ENCODE peak calls at places on chromosomes 13 and 19, in six cellular contexts. R, Q, J, O, Y and W are unnamed samples.
A peak's percentile ranks its signal among the peaks of the same experiment; 100 is the strongest.

GRCh38 chr13:28394422-28394821 is 100.5 kb downstream of the FLT1 start:
- DNase-seq in R (no peak), Q (no peak), J (no peak), O (no peak), Y (no peak), W (no peak)

GRCh38 chr19:39083983-39084731 is at the start of gene ACP7:
- DNase-seq in R (no peak), Q (no peak), J (no peak), O (no peak), Y (no peak), W (no peak)

GRCh38 chr19:1882089-1882785 is 3.1 kb downstream of the ABHD17A start:
- DNase-seq in R (no peak), Q (peak; percentile 51), J (no peak), O (peak; percentile 34), Y (no peak), W (no peak)

GRCh38 chr13:52085416-52085815 is 43.5 kb downstream of the NEK5 start:
- DNase-seq in R (no peak), Q (no peak), J (no peak), O (no peak), Y (no peak), W (no peak)

GRCh38 chr19:3184847-3185481 is 766 bp upstream of the NCLN start:
- DNase-seq in R (no peak), Q (peak; percentile 73), J (peak; percentile 63), O (peak; percentile 80), Y (peak; percentile 89), W (peak; percentile 90)

GRCh38 chr13:114339779-114340534 is 25.7 kb downstream of the CHAMP1 start:
- DNase-seq in R (no peak), Q (peak; percentile 59), J (no peak), O (no peak), Y (no peak), W (peak; percentile 59)

GRCh38 chr19:58352760-58353671 is at the start of gene A1BG:
- DNase-seq in R (no peak), Q (no peak), J (no peak), O (no peak), Y (no peak), W (no peak)

GRCh38 chr13:103066079-103066880 is at the start of gene SLC10A2:
- DNase-seq in R (no peak), Q (peak; percentile 7), J (no peak), O (no peak), Y (no peak), W (no peak)

GRCh38 chr19:55441692-55442321 is 1.3 kb downstream of the SHISA7 start:
- DNase-seq in R (no peak), Q (no peak), J (no peak), O (no peak), Y (no peak), W (peak; percentile 76)

GRCh38 chr19:795691-796581 is 1.3 kb upstream of the PTBP1 start:
- DNase-seq in R (no peak), Q (no peak), J (no peak), O (peak; percentile 70), Y (peak; percentile 89), W (no peak)

GRCh38 chr19:47232422-47233211 is 1.6 kb upstream of the BBC3 start:
- DNase-seq in R (no peak), Q (peak; percentile 46), J (no peak), O (no peak), Y (no peak), W (peak; percentile 81)

GRCh38 chr13:80979035-80979641 is 638.2 kb upstream of the SPRY2 start:
- DNase-seq in R (no peak), Q (peak; percentile 26), J (no peak), O (no peak), Y (no peak), W (peak; percentile 68)

GRCh38 chr13:24612726-24613125 is 67.5 kb upstream of the ATP12A start:
- DNase-seq in R (no peak), Q (no peak), J (no peak), O (no peak), Y (no peak), W (no peak)

GRCh38 chr13:38662362-38662761 is 24.5 kb upstream of the FREM2 start:
- DNase-seq in R (no peak), Q (no peak), J (no peak), O (no peak), Y (no peak), W (no peak)

GRCh38 chr13:97228850-97229521 is 6.9 kb downstream of the MBNL2 start:
- DNase-seq in R (no peak), Q (no peak), J (no peak), O (no peak), Y (no peak), W (no peak)

GRCh38 chr19:17103177-17103576 is 27.6 kb downstream of the MYO9B start:
- DNase-seq in R (no peak), Q (peak; percentile 36), J (no peak), O (no peak), Y (no peak), W (peak; percentile 42)

GRCh38 chr13:110559986-110560385 is 1.5 kb downstream of the RAB20 start:
- DNase-seq in R (no peak), Q (no peak), J (no peak), O (no peak), Y (no peak), W (no peak)

GRCh38 chr13:35903075-35903474 is 228.1 kb downstream of the DCLK1 start:
- DNase-seq in R (no peak), Q (no peak), J (no peak), O (no peak), Y (no peak), W (no peak)
- TF ChIP-seq POLR2A in R (no peak), Q (no peak), J (no peak), O (no peak), Y (no peak), W (no peak)

GRCh38 chr19:8835877-8836276 is 3.7 kb downstream of the MBD3L1 start:
- DNase-seq in R (no peak), Q (no peak), J (no peak), O (no peak), Y (no peak), W (no peak)

GRCh38 chr19:8835446-8835845 is 3.3 kb downstream of the MBD3L1 start:
- DNase-seq in R (no peak), Q (no peak), J (no peak), O (no peak), Y (no peak), W (no peak)

GRCh38 chr19:8831832-8832131 is 322 bp downstream of the ZNF558 start:
- DNase-seq in R (peak; percentile 26), Q (no peak), J (peak; percentile 4), O (no peak), Y (no peak), W (no peak)

GRCh38 chr19:8831373-8831772 is 731 bp downstream of the ZNF558 start:
- DNase-seq in R (no peak), Q (no peak), J (no peak), O (no peak), Y (no peak), W (peak; percentile 37)

DNA sequence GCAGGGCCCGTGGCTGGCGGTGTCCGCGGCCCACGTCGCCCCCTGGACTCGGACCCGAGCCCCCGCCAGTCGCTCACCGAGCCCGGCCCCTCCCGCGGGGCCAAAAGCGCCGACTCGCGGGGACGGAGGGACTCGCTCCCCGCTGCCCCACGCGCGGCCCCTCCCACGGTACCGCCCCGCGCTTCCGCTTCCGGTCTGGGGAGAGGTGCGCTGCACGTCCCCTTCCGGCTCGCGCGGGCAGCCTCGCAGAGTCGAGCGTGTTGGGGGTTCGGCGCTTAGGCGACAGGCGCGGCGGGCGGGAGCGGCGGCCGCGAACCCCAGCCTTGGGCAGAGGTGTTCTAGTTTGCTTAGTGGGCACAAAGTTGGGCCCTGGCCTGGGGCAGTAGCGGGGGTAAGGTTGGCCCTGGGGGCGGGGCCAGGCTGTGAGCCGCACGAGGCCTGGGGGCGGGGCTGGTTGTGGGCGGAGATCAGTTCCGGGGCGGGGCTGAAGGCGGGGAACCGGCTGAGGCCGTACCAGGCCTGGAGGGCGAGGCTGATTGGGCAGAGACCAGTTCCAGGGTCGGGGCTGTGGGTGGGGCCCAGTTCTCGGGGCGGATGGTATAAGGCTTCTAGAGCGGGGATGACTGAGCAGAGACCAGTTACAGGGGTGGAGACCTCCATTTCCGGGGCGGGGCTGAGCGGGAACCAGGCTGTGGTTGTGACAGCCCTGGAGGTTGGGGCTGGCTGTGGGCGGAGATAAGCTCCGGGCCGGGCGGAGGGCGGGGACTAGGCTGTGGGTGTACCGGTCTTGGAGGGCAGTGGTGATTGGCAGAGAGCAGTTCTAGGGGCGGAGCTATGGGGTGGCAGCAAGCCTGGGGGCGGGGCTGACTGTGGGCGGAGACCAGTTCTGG is at the start of the genes MBD3L1 and ZNF558:
- DNase-seq in R (peak; percentile 99), Q (peak; percentile 98), J (peak; percentile 98), O (peak; percentile 99), Y (peak; percentile 100), W (peak; percentile 100)
- TF ChIP-seq POLR2A in R (peak; percentile 34), Q (peak; percentile 87), J (peak; percentile 82), O (peak; percentile 91), Y (no peak), W (peak; percentile 83)

GRCh38 chr13:100980171-100980570 is 305.6 kb upstream of the TMTC4 start:
- DNase-seq in R (no peak), Q (no peak), J (no peak), O (no peak), Y (no peak), W (no peak)
- TF ChIP-seq POLR2A in R (no peak), Q (no peak), J (no peak), O (no peak), Y (no peak), W (no peak)

GRCh38 chr19:36331353-36332228 is 47.4 kb downstream of the ZFP14 start:
- DNase-seq in R (peak; percentile 84), Q (peak; percentile 68), J (peak; percentile 40), O (peak; percentile 88), Y (peak; percentile 85), W (peak; percentile 68)
- TF ChIP-seq POLR2A in R (no peak), Q (no peak), J (no peak), O (peak; percentile 11), Y (no peak), W (no peak)

GRCh38 chr19:18221815-18222725 is 4.2 kb downstream of the PDE4C start:
- DNase-seq in R (no peak), Q (no peak), J (no peak), O (no peak), Y (no peak), W (no peak)

GRCh38 chr19:18225355-18225701 is 910 bp downstream of the PDE4C start:
- DNase-seq in R (no peak), Q (no peak), J (no peak), O (no peak), Y (no peak), W (no peak)

GRCh38 chr19:18225702-18226468 is at the start of gene PDE4C:
- DNase-seq in R (no peak), Q (no peak), J (no peak), O (peak; percentile 46), Y (peak; percentile 75), W (no peak)

GRCh38 chr19:18224525-18225354 is 1.5 kb downstream of the PDE4C start:
- DNase-seq in R (peak; percentile 97), Q (peak; percentile 98), J (peak; percentile 97), O (peak; percentile 99), Y (peak; percentile 96), W (peak; percentile 97)

DNA sequence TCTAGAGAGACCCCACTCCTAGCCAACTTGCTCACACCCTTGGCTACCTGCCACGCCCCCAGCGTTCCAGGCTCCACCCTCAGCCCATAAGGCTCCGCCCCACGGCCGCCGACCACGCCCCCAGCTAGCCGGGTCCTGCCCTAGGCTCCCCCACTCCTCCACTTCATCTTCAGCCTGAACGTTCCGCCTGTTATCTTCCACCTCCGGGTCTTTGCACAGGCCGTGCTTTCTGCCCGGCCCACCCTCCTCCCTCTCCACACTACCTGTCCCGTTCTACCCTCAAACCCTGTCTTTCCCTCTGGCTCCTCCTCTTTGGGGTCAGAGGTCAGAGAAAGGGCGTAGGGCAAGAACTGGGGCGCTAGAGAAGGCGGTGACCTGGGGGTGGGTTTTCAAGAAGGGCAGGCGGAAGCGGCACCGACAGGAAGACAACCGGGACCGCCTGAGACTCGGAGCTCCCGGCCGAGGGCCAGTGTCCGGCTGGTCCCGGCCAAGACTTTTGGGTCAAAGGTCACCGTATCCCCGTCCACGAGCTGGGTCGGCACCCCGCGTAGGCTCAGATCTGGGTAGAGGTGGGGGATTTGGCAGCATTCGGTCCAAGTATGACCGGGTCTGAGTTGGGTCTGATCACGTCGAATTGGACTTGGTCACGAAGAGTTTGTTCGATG is 2.2 kb downstream of the PDE4C start:
- DNase-seq in R (no peak), Q (peak; percentile 49), J (no peak), O (peak; percentile 67), Y (peak; percentile 85), W (peak; percentile 80)
- TF ChIP-seq POLR2A in R (no peak), Q (no peak), J (no peak), O (no peak), Y (no peak), W (no peak)